ENCODE peak calls at places on chromosomes 11 and 22, in ten cellular contexts. Z, E, O, P, Y, X, A, V, K and S are unnamed samples.

GRCh38 chr11:304061-304506 is 3.5 kb upstream of the IFITM2 start:
- DNase-seq in A (no peak), Z (no peak), X (no peak), E (no peak), O (no peak), V (no peak), P (no peak), K (no peak), Y (no peak), S (no peak)

GRCh38 chr11:20342347-20343279 is 20.9 kb upstream of the HTATIP2 start:
- DNase-seq in O (no peak), E (no peak), Y (no peak), Z (no peak), P (no peak), V (no peak), X (no peak), K (no peak), A (no peak), S (no peak)

GRCh38 chr11:66335531-66336233 is 552 bp downstream of the RIN1 start:
- DNase-seq in Y (peak), X (no peak), P (no peak), E (peak), A (peak), O (no peak), K (peak), Z (no peak), V (no peak), S (no peak)

GRCh38 chr11:4979021-4979420 is 15.6 kb upstream of the OR51L1 start:
- DNase-seq in O (no peak), P (no peak), E (no peak), Y (no peak), K (no peak), Z (no peak), V (no peak), X (no peak), A (no peak), S (no peak)

GRCh38 chr22:45804986-45805325 is 133.3 kb downstream of the ATXN10 start:
- DNase-seq in X (no peak), P (no peak), K (no peak), Z (no peak), A (peak), O (no peak), E (peak), V (no peak), Y (peak), S (no peak)

GRCh38 chr11:132623496-132623895 is 908.8 kb downstream of the OPCML start:
- DNase-seq in K (no peak), E (no peak), A (no peak), O (no peak), V (no peak), X (peak), Z (no peak), Y (no peak), P (no peak), S (no peak)

GRCh38 chr11:47551086-47551485 is 1.8 kb downstream of the CELF1 start:
- DNase-seq in X (no peak), E (peak), A (peak), V (no peak), Y (peak), K (no peak), P (no peak), O (no peak), Z (no peak), S (no peak)

GRCh38 chr11:134411887-134412507 is at the start of gene B3GAT1:
- DNase-seq in K (no peak), V (no peak), O (no peak), A (no peak), Z (no peak), Y (no peak), X (no peak), E (no peak), P (no peak), S (no peak)

GRCh38 chr22:41816871-41817270 is 16.0 kb upstream of the SREBF2 start:
- DNase-seq in E (no peak), P (no peak), X (no peak), Z (no peak), O (no peak), Y (no peak), V (no peak), A (no peak), K (no peak), S (no peak)

GRCh38 chr11:68963779-68964178 is 17.0 kb downstream of the MRGPRD start:
- DNase-seq in V (no peak), Z (no peak), P (no peak), A (no peak), X (no peak), K (peak), E (no peak), O (no peak), Y (no peak), S (peak)

GRCh38 chr11:123426766-123427165 is 3.3 kb upstream of the GRAMD1B start:
- DNase-seq in A (no peak), K (no peak), Y (no peak), X (no peak), E (no peak), Z (no peak), V (no peak), P (no peak), O (no peak), S (no peak)

GRCh38 chr11:86167499-86168161 is 76.9 kb upstream of the EED start:
- DNase-seq in Z (no peak), A (no peak), X (no peak), E (no peak), O (no peak), V (no peak), Y (no peak), K (no peak), P (no peak), S (no peak)

GRCh38 chr22:32487021-32487420 is 12.4 kb downstream of the FBXO7 start:
- DNase-seq in Y (no peak), E (peak), P (no peak), V (no peak), A (no peak), Z (no peak), X (no peak), K (no peak), O (no peak), S (no peak)

GRCh38 chr22:47138898-47139789 is 376.7 kb downstream of the TBC1D22A start:
- DNase-seq in E (no peak), A (no peak), P (no peak), O (no peak), V (no peak), Y (no peak), K (no peak), X (peak), Z (no peak), S (no peak)

GRCh38 chr11:95076416-95076815 is 9.7 kb downstream of the SRSF8 start:
- DNase-seq in X (no peak), E (no peak), Z (no peak), Y (no peak), O (peak), V (no peak), K (no peak), P (no peak), A (peak), S (peak)

GRCh38 chr22:47954107-47954506 is 1191.7 kb downstream of the TBC1D22A start:
- DNase-seq in Y (no peak), E (no peak), X (no peak), P (no peak), V (no peak), O (no peak), Z (no peak), K (no peak), A (no peak), S (no peak)

GRCh38 chr11:120703358-120704152 is 192.0 kb downstream of the GRIK4 start:
- DNase-seq in X (no peak), Y (no peak), E (no peak), Z (no peak), A (no peak), V (no peak), P (no peak), K (no peak), O (no peak), S (no peak)

GRCh38 chr11:103257360-103257759 is 148.1 kb downstream of the DYNC2H1 start:
- DNase-seq in Z (no peak), X (no peak), V (no peak), K (no peak), O (no peak), P (no peak), E (peak), Y (peak), A (no peak), S (no peak)